ENCODE peak calls at places on chromosomes 1 and 21, in six cellular contexts. One of them, this sample, is unnamed.

GRCh38 chr1:110600716-110601115 is 5.4 kb downstream of the KCNA2 start:
- DNase-seq in pancreas: no peak
- DNase-seq in T-helper 2 cell treated with Interferon-gamma antibody and Interleukin-4, amounts not matched to agents 5 μg/mL and 100 μg/mL, for 36 hours: no peak
- DNase-seq in endothelial cell: no peak
- DNase-seq in NCI-H345: no peak
- DNase-seq in HFFc6: no peak
- DNase-seq in this sample: no peak

GRCh38 chr1:9194024-9194423 is 40.5 kb upstream of the H6PD start:
- DNase-seq in T-helper 2 cell treated with Interferon-gamma antibody and Interleukin-4, amounts not matched to agents 5 μg/mL and 100 μg/mL, for 36 hours: no peak
- DNase-seq in endothelial cell: no peak
- DNase-seq in NCI-H345: no peak
- DNase-seq in pancreas: no peak
- DNase-seq in HFFc6: no peak
- DNase-seq in this sample: no peak

GRCh38 chr1:33698316-33699035 is 165.4 kb upstream of the HMGB4 start:
- DNase-seq in endothelial cell: no peak
- DNase-seq in T-helper 2 cell treated with Interferon-gamma antibody and Interleukin-4, amounts not matched to agents 5 μg/mL and 100 μg/mL, for 36 hours: no peak
- DNase-seq in pancreas: no peak
- DNase-seq in HFFc6: no peak
- DNase-seq in NCI-H345: peak
- DNase-seq in this sample: no peak

GRCh38 chr1:20867847-20868246 is 80.7 kb upstream of the HP1BP3 start:
- DNase-seq in endothelial cell: no peak
- DNase-seq in pancreas: no peak
- DNase-seq in NCI-H345: no peak
- DNase-seq in T-helper 2 cell treated with Interferon-gamma antibody and Interleukin-4, amounts not matched to agents 5 μg/mL and 100 μg/mL, for 36 hours: no peak
- DNase-seq in HFFc6: peak
- DNase-seq in this sample: no peak

GRCh38 chr1:46021046-46021822 is 111.2 kb downstream of the PIK3R3 start:
- DNase-seq in T-helper 2 cell treated with Interferon-gamma antibody and Interleukin-4, amounts not matched to agents 5 μg/mL and 100 μg/mL, for 36 hours: no peak
- DNase-seq in NCI-H345: peak
- DNase-seq in endothelial cell: no peak
- DNase-seq in HFFc6: no peak
- DNase-seq in pancreas: no peak
- DNase-seq in this sample: no peak

GRCh38 chr1:115877511-115877910 is 36.6 kb upstream of the NHLH2 start:
- DNase-seq in endothelial cell: peak
- DNase-seq in pancreas: no peak
- DNase-seq in NCI-H345: peak
- DNase-seq in T-helper 2 cell treated with Interferon-gamma antibody and Interleukin-4, amounts not matched to agents 5 μg/mL and 100 μg/mL, for 36 hours: no peak
- DNase-seq in HFFc6: no peak
- DNase-seq in this sample: no peak

GRCh38 chr21:46369520-46370235 is 45.7 kb downstream of the PCNT start:
- DNase-seq in NCI-H345: no peak
- DNase-seq in pancreas: no peak
- DNase-seq in HFFc6: no peak
- DNase-seq in T-helper 2 cell treated with Interferon-gamma antibody and Interleukin-4, amounts not matched to agents 5 μg/mL and 100 μg/mL, for 36 hours: no peak
- DNase-seq in endothelial cell: no peak
- DNase-seq in this sample: no peak

GRCh38 chr1:248824701-248825100 is 1.0 kb downstream of the SH3BP5L start:
- DNase-seq in HFFc6: no peak
- DNase-seq in endothelial cell: no peak
- DNase-seq in pancreas: peak
- DNase-seq in T-helper 2 cell treated with Interferon-gamma antibody and Interleukin-4, amounts not matched to agents 5 μg/mL and 100 μg/mL, for 36 hours: no peak
- DNase-seq in NCI-H345: no peak
- DNase-seq in this sample: no peak

GRCh38 chr1:244860914-244861610 is 3.3 kb downstream of the HNRNPU start:
- DNase-seq in T-helper 2 cell treated with Interferon-gamma antibody and Interleukin-4, amounts not matched to agents 5 μg/mL and 100 μg/mL, for 36 hours: no peak
- DNase-seq in NCI-H345: no peak
- DNase-seq in endothelial cell: no peak
- DNase-seq in HFFc6: no peak
- DNase-seq in pancreas: no peak
- DNase-seq in this sample: no peak

GRCh38 chr1:91650764-91651163 is 150.1 kb downstream of the CDC7 start:
- DNase-seq in pancreas: peak
- DNase-seq in HFFc6: peak
- DNase-seq in endothelial cell: no peak
- DNase-seq in T-helper 2 cell treated with Interferon-gamma antibody and Interleukin-4, amounts not matched to agents 5 μg/mL and 100 μg/mL, for 36 hours: no peak
- DNase-seq in NCI-H345: no peak
- DNase-seq in this sample: peak

GRCh38 chr1:234490789-234491479 is 12.0 kb upstream of the TARBP1 start:
- DNase-seq in endothelial cell: no peak
- DNase-seq in HFFc6: no peak
- DNase-seq in NCI-H345: no peak
- DNase-seq in pancreas: no peak
- DNase-seq in T-helper 2 cell treated with Interferon-gamma antibody and Interleukin-4, amounts not matched to agents 5 μg/mL and 100 μg/mL, for 36 hours: no peak
- DNase-seq in this sample: no peak

GRCh38 chr21:35565204-35565611 is 495.1 kb downstream of the SETD4 start:
- DNase-seq in pancreas: peak
- DNase-seq in HFFc6: peak
- DNase-seq in NCI-H345: no peak
- DNase-seq in T-helper 2 cell treated with Interferon-gamma antibody and Interleukin-4, amounts not matched to agents 5 μg/mL and 100 μg/mL, for 36 hours: no peak
- DNase-seq in endothelial cell: no peak
- DNase-seq in this sample: no peak

GRCh38 chr1:176878750-176879536 is 285.6 kb downstream of the ASTN1 start:
- DNase-seq in NCI-H345: no peak
- DNase-seq in T-helper 2 cell treated with Interferon-gamma antibody and Interleukin-4, amounts not matched to agents 5 μg/mL and 100 μg/mL, for 36 hours: no peak
- DNase-seq in HFFc6: no peak
- DNase-seq in pancreas: no peak
- DNase-seq in endothelial cell: no peak
- DNase-seq in this sample: no peak

GRCh38 chr21:23579573-23579972 is 2027.7 kb downstream of the MRPL39 start:
- DNase-seq in NCI-H345: no peak
- DNase-seq in HFFc6: no peak
- DNase-seq in pancreas: no peak
- DNase-seq in endothelial cell: no peak
- DNase-seq in T-helper 2 cell treated with Interferon-gamma antibody and Interleukin-4, amounts not matched to agents 5 μg/mL and 100 μg/mL, for 36 hours: no peak
- DNase-seq in this sample: no peak

GRCh38 chr1:153679337-153680119 is 1.0 kb downstream of the NPR1 start:
- DNase-seq in HFFc6: no peak
- DNase-seq in NCI-H345: no peak
- DNase-seq in T-helper 2 cell treated with Interferon-gamma antibody and Interleukin-4, amounts not matched to agents 5 μg/mL and 100 μg/mL, for 36 hours: no peak
- DNase-seq in endothelial cell: peak
- DNase-seq in pancreas: peak
- DNase-seq in this sample: peak

GRCh38 chr1:191674780-191675179 is 483.5 kb upstream of the RGS18 start:
- DNase-seq in HFFc6: no peak
- DNase-seq in pancreas: no peak
- DNase-seq in endothelial cell: no peak
- DNase-seq in NCI-H345: no peak
- DNase-seq in T-helper 2 cell treated with Interferon-gamma antibody and Interleukin-4, amounts not matched to agents 5 μg/mL and 100 μg/mL, for 36 hours: no peak
- DNase-seq in this sample: no peak

GRCh38 chr1:202165942-202166843 is 5.8 kb upstream of the PTPN7 start:
- DNase-seq in T-helper 2 cell treated with Interferon-gamma antibody and Interleukin-4, amounts not matched to agents 5 μg/mL and 100 μg/mL, for 36 hours: no peak
- DNase-seq in pancreas: no peak
- DNase-seq in NCI-H345: no peak
- DNase-seq in endothelial cell: no peak
- DNase-seq in HFFc6: no peak
- DNase-seq in this sample: no peak

GRCh38 chr1:181126871-181127587 is 38.5 kb downstream of the IER5 start:
- DNase-seq in HFFc6: no peak
- DNase-seq in NCI-H345: peak
- DNase-seq in T-helper 2 cell treated with Interferon-gamma antibody and Interleukin-4, amounts not matched to agents 5 μg/mL and 100 μg/mL, for 36 hours: no peak
- DNase-seq in pancreas: no peak
- DNase-seq in endothelial cell: no peak
- DNase-seq in this sample: no peak

GRCh38 chr1:45552309-45552708 is 1.7 kb downstream of the AKR1A1 start:
- DNase-seq in pancreas: peak
- DNase-seq in endothelial cell: no peak
- DNase-seq in HFFc6: no peak
- DNase-seq in NCI-H345: peak
- DNase-seq in T-helper 2 cell treated with Interferon-gamma antibody and Interleukin-4, amounts not matched to agents 5 μg/mL and 100 μg/mL, for 36 hours: no peak
- DNase-seq in this sample: no peak

GRCh38 chr1:93804412-93804811 is 74.6 kb downstream of the DNTTIP2 start:
- DNase-seq in endothelial cell: no peak
- DNase-seq in HFFc6: peak
- DNase-seq in T-helper 2 cell treated with Interferon-gamma antibody and Interleukin-4, amounts not matched to agents 5 μg/mL and 100 μg/mL, for 36 hours: no peak
- DNase-seq in pancreas: no peak
- DNase-seq in NCI-H345: no peak
- DNase-seq in this sample: no peak

GRCh38 chr1:62012821-62013220 is 181.8 kb upstream of the L1TD1 start:
- DNase-seq in HFFc6: no peak
- DNase-seq in NCI-H345: no peak
- DNase-seq in endothelial cell: no peak
- DNase-seq in pancreas: no peak
- DNase-seq in T-helper 2 cell treated with Interferon-gamma antibody and Interleukin-4, amounts not matched to agents 5 μg/mL and 100 μg/mL, for 36 hours: no peak
- DNase-seq in this sample: peak

GRCh38 chr1:147630447-147630846 is 39.9 kb downstream of the ACP6 start:
- DNase-seq in pancreas: no peak
- DNase-seq in T-helper 2 cell treated with Interferon-gamma antibody and Interleukin-4, amounts not matched to agents 5 μg/mL and 100 μg/mL, for 36 hours: no peak
- DNase-seq in HFFc6: no peak
- DNase-seq in endothelial cell: no peak
- DNase-seq in NCI-H345: no peak
- DNase-seq in this sample: no peak

GRCh38 chr21:46217511-46218196 is 10.9 kb downstream of the LSS start:
- DNase-seq in HFFc6: no peak
- DNase-seq in T-helper 2 cell treated with Interferon-gamma antibody and Interleukin-4, amounts not matched to agents 5 μg/mL and 100 μg/mL, for 36 hours: no peak
- DNase-seq in NCI-H345: no peak
- DNase-seq in endothelial cell: no peak
- DNase-seq in pancreas: no peak
- DNase-seq in this sample: no peak

GRCh38 chr1:48761411-48761810 is 15.3 kb downstream of the BEND5 start:
- DNase-seq in T-helper 2 cell treated with Interferon-gamma antibody and Interleukin-4, amounts not matched to agents 5 μg/mL and 100 μg/mL, for 36 hours: no peak
- DNase-seq in NCI-H345: no peak
- DNase-seq in HFFc6: no peak
- DNase-seq in endothelial cell: no peak
- DNase-seq in pancreas: no peak
- DNase-seq in this sample: no peak

GRCh38 chr1:110005971-110006370 is 21.4 kb downstream of the AHCYL1 start:
- DNase-seq in endothelial cell: no peak
- DNase-seq in pancreas: no peak
- DNase-seq in T-helper 2 cell treated with Interferon-gamma antibody and Interleukin-4, amounts not matched to agents 5 μg/mL and 100 μg/mL, for 36 hours: no peak
- DNase-seq in NCI-H345: no peak
- DNase-seq in HFFc6: peak
- DNase-seq in this sample: no peak

GRCh38 chr1:73998348-73998959 is 199.5 kb downstream of the LRRIQ3 start:
- DNase-seq in T-helper 2 cell treated with Interferon-gamma antibody and Interleukin-4, amounts not matched to agents 5 μg/mL and 100 μg/mL, for 36 hours: no peak
- DNase-seq in HFFc6: peak
- DNase-seq in endothelial cell: no peak
- DNase-seq in NCI-H345: peak
- DNase-seq in pancreas: no peak
- DNase-seq in this sample: no peak

GRCh38 chr1:166141969-166142368 is 24.8 kb downstream of the FAM78B start:
- DNase-seq in NCI-H345: no peak
- DNase-seq in pancreas: no peak
- DNase-seq in T-helper 2 cell treated with Interferon-gamma antibody and Interleukin-4, amounts not matched to agents 5 μg/mL and 100 μg/mL, for 36 hours: no peak
- DNase-seq in endothelial cell: no peak
- DNase-seq in HFFc6: no peak
- DNase-seq in this sample: no peak

GRCh38 chr1:180154003-180154324 is 705 bp upstream of the QSOX1 start:
- DNase-seq in endothelial cell: no peak
- DNase-seq in NCI-H345: no peak
- DNase-seq in HFFc6: no peak
- DNase-seq in pancreas: no peak
- DNase-seq in T-helper 2 cell treated with Interferon-gamma antibody and Interleukin-4, amounts not matched to agents 5 μg/mL and 100 μg/mL, for 36 hours: no peak
- DNase-seq in this sample: no peak

GRCh38 chr1:169044971-169045370 is 61.5 kb upstream of the ATP1B1 start:
- DNase-seq in NCI-H345: no peak
- DNase-seq in HFFc6: no peak
- DNase-seq in endothelial cell: no peak
- DNase-seq in T-helper 2 cell treated with Interferon-gamma antibody and Interleukin-4, amounts not matched to agents 5 μg/mL and 100 μg/mL, for 36 hours: no peak
- DNase-seq in pancreas: no peak
- DNase-seq in this sample: no peak

GRCh38 chr1:206826409-206826808 is 39.0 kb upstream of the IL20 start:
- DNase-seq in NCI-H345: no peak
- DNase-seq in pancreas: no peak
- DNase-seq in endothelial cell: no peak
- DNase-seq in HFFc6: no peak
- DNase-seq in T-helper 2 cell treated with Interferon-gamma antibody and Interleukin-4, amounts not matched to agents 5 μg/mL and 100 μg/mL, for 36 hours: no peak
- DNase-seq in this sample: no peak

GRCh38 chr1:155193275-155193990 is 14.3 kb downstream of the THBS3 start:
- DNase-seq in endothelial cell: peak
- DNase-seq in T-helper 2 cell treated with Interferon-gamma antibody and Interleukin-4, amounts not matched to agents 5 μg/mL and 100 μg/mL, for 36 hours: peak
- DNase-seq in pancreas: peak
- DNase-seq in HFFc6: peak
- DNase-seq in NCI-H345: peak
- DNase-seq in this sample: peak

GRCh38 chr1:37764888-37765441 is at the start of gene EPHA10:
- DNase-seq in T-helper 2 cell treated with Interferon-gamma antibody and Interleukin-4, amounts not matched to agents 5 μg/mL and 100 μg/mL, for 36 hours: no peak
- DNase-seq in NCI-H345: peak
- DNase-seq in HFFc6: no peak
- DNase-seq in endothelial cell: peak
- DNase-seq in pancreas: no peak
- DNase-seq in this sample: no peak

GRCh38 chr1:41704189-41704588 is 214.5 kb downstream of the HIVEP3 start:
- DNase-seq in pancreas: no peak
- DNase-seq in HFFc6: no peak
- DNase-seq in T-helper 2 cell treated with Interferon-gamma antibody and Interleukin-4, amounts not matched to agents 5 μg/mL and 100 μg/mL, for 36 hours: no peak
- DNase-seq in NCI-H345: no peak
- DNase-seq in endothelial cell: no peak
- DNase-seq in this sample: no peak

GRCh38 chr1:172727956-172728603 is 69.2 kb downstream of the FASLG start:
- DNase-seq in NCI-H345: peak
- DNase-seq in pancreas: no peak
- DNase-seq in T-helper 2 cell treated with Interferon-gamma antibody and Interleukin-4, amounts not matched to agents 5 μg/mL and 100 μg/mL, for 36 hours: peak
- DNase-seq in HFFc6: peak
- DNase-seq in endothelial cell: no peak
- DNase-seq in this sample: no peak

GRCh38 chr21:46079357-46080170 is 18.3 kb upstream of the COL6A2 start:
- DNase-seq in NCI-H345: no peak
- DNase-seq in T-helper 2 cell treated with Interferon-gamma antibody and Interleukin-4, amounts not matched to agents 5 μg/mL and 100 μg/mL, for 36 hours: peak
- DNase-seq in pancreas: peak
- DNase-seq in endothelial cell: no peak
- DNase-seq in HFFc6: peak
- DNase-seq in this sample: no peak

GRCh38 chr1:117679299-117679698 is 73.5 kb downstream of the TENT5C start:
- DNase-seq in HFFc6: no peak
- DNase-seq in T-helper 2 cell treated with Interferon-gamma antibody and Interleukin-4, amounts not matched to agents 5 μg/mL and 100 μg/mL, for 36 hours: no peak
- DNase-seq in endothelial cell: no peak
- DNase-seq in pancreas: no peak
- DNase-seq in NCI-H345: no peak
- DNase-seq in this sample: no peak

GRCh38 chr1:37323486-37324377 is 150.6 kb upstream of the ZC3H12A start:
- DNase-seq in pancreas: peak
- DNase-seq in endothelial cell: peak
- DNase-seq in NCI-H345: peak
- DNase-seq in HFFc6: no peak
- DNase-seq in T-helper 2 cell treated with Interferon-gamma antibody and Interleukin-4, amounts not matched to agents 5 μg/mL and 100 μg/mL, for 36 hours: no peak
- DNase-seq in this sample: no peak

GRCh38 chr1:89821322-89822108 is 683 bp downstream of the LRRC8D start:
- DNase-seq in pancreas: peak
- DNase-seq in T-helper 2 cell treated with Interferon-gamma antibody and Interleukin-4, amounts not matched to agents 5 μg/mL and 100 μg/mL, for 36 hours: peak
- DNase-seq in HFFc6: no peak
- DNase-seq in endothelial cell: peak
- DNase-seq in NCI-H345: peak
- DNase-seq in this sample: peak

GRCh38 chr21:38861989-38862683 is 56.4 kb downstream of the ETS2 start:
- DNase-seq in NCI-H345: no peak
- DNase-seq in endothelial cell: no peak
- DNase-seq in HFFc6: no peak
- DNase-seq in T-helper 2 cell treated with Interferon-gamma antibody and Interleukin-4, amounts not matched to agents 5 μg/mL and 100 μg/mL, for 36 hours: no peak
- DNase-seq in pancreas: no peak
- DNase-seq in this sample: no peak

GRCh38 chr1:168565825-168566224 is 10.6 kb upstream of the XCL1 start:
- DNase-seq in T-helper 2 cell treated with Interferon-gamma antibody and Interleukin-4, amounts not matched to agents 5 μg/mL and 100 μg/mL, for 36 hours: no peak
- DNase-seq in HFFc6: no peak
- DNase-seq in NCI-H345: no peak
- DNase-seq in endothelial cell: no peak
- DNase-seq in pancreas: no peak
- DNase-seq in this sample: no peak

This sample was measured in ovary.